ENCODE peak calls at places on chromosomes 1 and 21, in nine cellular contexts. G is neural crest cell, Y is upper lobe of right lung, T is colonic mucosa, L is foreskin keratinocyte, S is progenitor cell of endocrine pancreas, O is nephron progenitor cell, E is HFF-Myc, Z is GM23338. X is an unnamed sample.

GRCh38 chr1:211376807-211377206 is 50.2 kb downstream of the TRAF5 start:
- DNase-seq in T (no peak), S (no peak), G (no peak), O (no peak), L (no peak), Y (no peak), E (no peak), Z (no peak), X (no peak)

GRCh38 chr1:37325010-37325409 is 149.4 kb upstream of the ZC3H12A start:
- DNase-seq in T (no peak), Y (no peak), G (no peak), S (no peak), Z (no peak), L (no peak), O (no peak), E (no peak), X (no peak)

GRCh38 chr1:30378991-30379581 is 344.3 kb downstream of the MATN1 start:
- DNase-seq in G (peak), L (peak), T (no peak), O (peak), E (peak), S (no peak), Y (peak), Z (no peak), X (peak)

GRCh38 chr1:227192163-227192562 is 126.1 kb downstream of the CDC42BPA start:
- DNase-seq in O (no peak), L (peak), G (no peak), S (no peak), Y (no peak), Z (peak), T (peak), E (peak), X (peak)

GRCh38 chr1:155305881-155306391 is 2.7 kb upstream of the FDPS start:
- DNase-seq in O (no peak), L (no peak), E (no peak), Y (no peak), T (no peak), Z (no peak), S (no peak), G (no peak), X (peak)

GRCh38 chr1:93275634-93276295 is 69.9 kb upstream of the DR1 start:
- DNase-seq in L (no peak), T (no peak), O (no peak), Z (peak), S (no peak), G (no peak), Y (no peak), E (no peak), X (no peak)

GRCh38 chr1:172002725-172003345 is 161.5 kb downstream of the DNM3 start:
- DNase-seq in E (no peak), Z (peak), L (no peak), O (peak), S (no peak), T (peak), G (peak), Y (no peak), X (no peak)

GRCh38 chr1:196380311-196380710 is 227.9 kb downstream of the KCNT2 start:
- DNase-seq in S (no peak), T (no peak), G (no peak), O (no peak), Z (peak), L (no peak), Y (no peak), E (no peak), X (no peak)

GRCh38 chr1:233723387-233723786 is 109.5 kb downstream of the KCNK1 start:
- DNase-seq in L (no peak), Y (no peak), G (no peak), Z (no peak), S (no peak), T (no peak), O (no peak), E (no peak), X (no peak)

GRCh38 chr1:216560527-216560926 is 137.3 kb upstream of the USH2A start:
- DNase-seq in L (no peak), Z (no peak), E (no peak), G (no peak), T (no peak), S (no peak), Y (no peak), O (no peak), X (no peak)

GRCh38 chr21:30408782-30409494 is 13.1 kb downstream of the KRTAP13-1 start:
- DNase-seq in L (peak), T (peak), O (peak), S (peak), Z (peak), E (peak), Y (peak), G (peak), X (no peak)
- TF ChIP-seq CTCF in L (peak), T (peak), O (peak), S (peak), Z (peak), E (peak), Y (peak), G (peak), X (no peak)

GRCh38 chr1:159647616-159648015 is 60.0 kb downstream of the APCS start:
- DNase-seq in L (peak), S (no peak), Z (no peak), O (no peak), Y (no peak), T (no peak), G (no peak), E (no peak), X (no peak)

GRCh38 chr1:159652506-159652905 is 61.9 kb downstream of the CRP start:
- DNase-seq in Y (no peak), G (no peak), E (no peak), L (no peak), T (no peak), Z (no peak), S (no peak), O (no peak), X (no peak)

GRCh38 chr1:159653201-159653600 is 61.2 kb downstream of the CRP start:
- DNase-seq in Y (no peak), O (no peak), L (no peak), S (no peak), E (no peak), Z (no peak), G (no peak), T (no peak), X (peak)
- TF ChIP-seq CTCF in Y (no peak), O (no peak), L (no peak), S (no peak), E (no peak), Z (no peak), G (no peak), T (no peak), X (no peak)

DNA sequence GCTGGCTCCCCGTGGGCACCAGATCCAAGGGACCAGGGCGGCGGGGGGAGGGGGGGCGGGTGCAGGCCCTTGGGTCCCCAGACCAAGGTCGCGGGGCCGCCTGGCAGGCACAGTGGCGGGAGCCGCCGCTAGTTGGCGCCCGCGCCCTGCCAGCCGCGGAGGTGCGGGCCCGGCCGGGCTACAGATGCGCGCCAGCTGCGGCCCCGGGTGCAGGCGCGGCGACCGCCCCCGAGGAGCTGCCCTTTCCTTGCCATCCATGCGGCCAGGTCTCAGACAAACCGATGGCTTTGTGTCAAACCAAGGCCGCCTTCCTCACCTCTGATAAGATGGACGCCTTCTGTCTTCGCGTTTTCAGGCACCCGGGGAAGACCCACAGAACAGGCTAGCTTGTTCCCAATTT is 2.2 kb upstream of the RUNX3 start:
- DNase-seq in L (no peak), Z (peak), E (no peak), O (peak), G (peak), S (peak), Y (peak), T (no peak), X (no peak)
- TF ChIP-seq CTCF in L (peak), Z (peak), E (peak), O (peak), G (peak), S (peak), Y (peak), T (peak), X (peak)

GRCh38 chr1:81760487-81761097 is 40.1 kb upstream of the ADGRL2 start:
- DNase-seq in O (no peak), Y (no peak), E (no peak), T (no peak), G (no peak), L (no peak), S (no peak), Z (peak), X (peak)
- TF ChIP-seq CTCF in O (no peak), Y (peak), E (peak), T (no peak), G (peak), L (peak), S (peak), Z (peak), X (peak)

X was measured in AG09309.